ENCODE peak calls at places on chromosomes 16 and 17, in four cellular contexts. One of them, this sample, is unnamed.
A peak's percentile ranks its signal among the peaks of the same experiment; 100 is the strongest.

GRCh38 chr17:36939059-36939943 is 2.0 kb downstream of the LHX1 start:
- DNase-seq in K562: no peak
- DNase-seq in GM12878: no peak
- DNase-seq in H1: no peak
- DNase-seq in this sample: no peak

GRCh38 chr17:78089557-78090281 is 38.8 kb downstream of the TMC6 start:
- DNase-seq in H1: no peak
- DNase-seq in K562: no peak
- DNase-seq in GM12878: no peak
- DNase-seq in this sample: no peak

GRCh38 chr16:73213761-73214480 is 166.0 kb upstream of the ZFHX3 start:
- DNase-seq in H1: no peak
- DNase-seq in GM12878: no peak
- DNase-seq in K562: no peak
- DNase-seq in this sample: no peak

GRCh38 chr17:77553459-77554066 is 404.9 kb upstream of the TNRC6C start:
- DNase-seq in GM12878: no peak
- DNase-seq in K562: no peak
- DNase-seq in H1: no peak
- DNase-seq in this sample: no peak

GRCh38 chr17:78645421-78646295 is 68.5 kb upstream of the DNAH17 start:
- DNase-seq in GM12878: peak; percentile 70
- DNase-seq in H1: no peak
- DNase-seq in K562: no peak
- DNase-seq in this sample: no peak

GRCh38 chr16:22297871-22298733 is 893 bp downstream of the POLR3E start:
- DNase-seq in GM12878: peak; percentile 93
- DNase-seq in K562: no peak
- DNase-seq in H1: peak; percentile 57
- DNase-seq in this sample: peak; percentile 93

GRCh38 chr17:76329664-76330063 is 21.6 kb upstream of the QRICH2 start:
- DNase-seq in H1: no peak
- DNase-seq in GM12878: no peak
- DNase-seq in K562: no peak
- DNase-seq in this sample: no peak

GRCh38 chr16:53816211-53816610 is 112.3 kb downstream of the FTO start:
- DNase-seq in K562: no peak
- DNase-seq in GM12878: no peak
- DNase-seq in H1: no peak
- DNase-seq in this sample: no peak

GRCh38 chr17:250487-251300 is 69.2 kb upstream of the DOC2B start:
- DNase-seq in H1: peak; percentile 34
- DNase-seq in GM12878: no peak
- DNase-seq in K562: no peak
- DNase-seq in this sample: no peak

GRCh38 chr16:57377080-57377841 is 5.0 kb downstream of the CX3CL1 start:
- DNase-seq in K562: no peak
- DNase-seq in GM12878: peak; percentile 77
- DNase-seq in H1: no peak
- DNase-seq in this sample: peak; percentile 64

GRCh38 chr16:78553268-78554044 is 454.0 kb downstream of the WWOX start:
- DNase-seq in GM12878: no peak
- DNase-seq in K562: no peak
- DNase-seq in H1: peak; percentile 49
- DNase-seq in this sample: no peak

GRCh38 chr16:2473425-2473926 is 1.5 kb upstream of the TBC1D24 start:
- DNase-seq in H1: peak; percentile 60
- DNase-seq in K562: peak; percentile 81
- DNase-seq in GM12878: no peak
- DNase-seq in this sample: no peak

GRCh38 chr17:1872976-1873375 is 43.2 kb downstream of the RPA1 start:
- DNase-seq in GM12878: no peak
- DNase-seq in H1: no peak
- DNase-seq in K562: no peak
- DNase-seq in this sample: no peak

GRCh38 chr17:1873418-1873817 is 43.6 kb downstream of the RPA1 start:
- DNase-seq in K562: no peak
- DNase-seq in GM12878: no peak
- DNase-seq in H1: no peak
- DNase-seq in this sample: no peak

GRCh38 chr17:1870592-1870991 is 40.8 kb downstream of the RPA1 start:
- DNase-seq in H1: no peak
- DNase-seq in GM12878: no peak
- DNase-seq in K562: no peak
- DNase-seq in this sample: no peak

GRCh38 chr17:1872254-1872653 is 42.4 kb downstream of the RPA1 start:
- DNase-seq in H1: no peak
- DNase-seq in K562: no peak
- DNase-seq in GM12878: no peak
- DNase-seq in this sample: no peak

DNA sequence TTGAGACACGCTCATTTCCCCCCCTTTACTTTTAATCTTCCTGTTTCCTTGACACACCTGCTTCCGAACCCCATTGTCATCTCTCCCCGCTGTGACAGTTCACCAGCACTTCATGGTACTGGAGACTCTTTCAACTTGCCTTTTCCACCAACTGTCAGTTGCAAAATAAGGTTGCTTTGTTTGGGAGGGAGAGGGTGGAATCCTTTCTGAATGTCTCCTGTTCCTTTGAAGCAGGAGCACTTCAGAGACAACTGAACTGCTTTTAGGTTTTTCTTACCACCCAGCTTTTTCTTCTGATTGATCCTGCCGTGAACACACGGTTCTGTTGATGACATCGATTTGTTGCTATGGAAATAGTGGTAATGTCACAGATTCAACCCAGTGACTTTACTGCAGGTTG is 41.9 kb downstream of the RPA1 start:
- DNase-seq in GM12878: no peak
- DNase-seq in H1: no peak
- DNase-seq in K562: no peak
- DNase-seq in this sample: no peak
- TF ChIP-seq KDM1A in GM12878: no peak
- TF ChIP-seq KDM1A in H1: no peak
- TF ChIP-seq KDM1A in K562: no peak
- TF ChIP-seq KDM1A in this sample: no peak

DNA sequence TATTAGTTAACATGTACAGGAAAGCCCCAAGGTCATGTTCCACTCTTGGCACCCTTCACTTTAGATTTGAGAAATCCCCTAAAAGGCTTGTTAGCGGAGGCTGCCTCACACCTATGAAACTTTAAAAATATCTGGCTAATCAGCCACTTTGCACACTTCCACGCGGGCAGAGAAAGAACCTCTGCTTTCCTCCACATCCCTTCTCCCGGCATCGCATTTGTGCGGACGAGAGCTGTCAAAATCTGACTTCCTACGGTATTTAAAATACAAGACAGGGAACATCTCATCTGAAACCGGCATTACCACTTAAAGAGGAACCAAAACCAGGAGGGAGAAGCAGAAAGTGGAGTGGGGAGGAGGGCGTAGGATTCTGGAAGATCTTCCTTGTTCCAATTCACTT is 422.3 kb downstream of the TMEM114 start:
- DNase-seq in H1: no peak
- DNase-seq in GM12878: no peak
- DNase-seq in K562: no peak
- DNase-seq in this sample: no peak
- H3K9ac ChIP-seq in H1: no peak overlapping the region
- H3K9ac ChIP-seq in GM12878: no peak overlapping the region
- H3K9ac ChIP-seq in K562: no peak overlapping the region
- H3K9ac ChIP-seq in this sample: no peak overlapping the region

GRCh38 chr16:87505834-87506233 is 13.0 kb upstream of the ZCCHC14 start:
- DNase-seq in H1: no peak
- DNase-seq in K562: no peak
- DNase-seq in GM12878: no peak
- DNase-seq in this sample: no peak
- TF ChIP-seq KDM1A in H1: peak; percentile 57
- TF ChIP-seq KDM1A in K562: no peak
- TF ChIP-seq KDM1A in GM12878: no peak
- TF ChIP-seq KDM1A in this sample: no peak

GRCh38 chr17:80191192-80191591 is 21.4 kb downstream of the CARD14 start:
- DNase-seq in K562: no peak
- DNase-seq in H1: peak; percentile 58
- DNase-seq in GM12878: no peak
- DNase-seq in this sample: no peak

GRCh38 chr17:80192268-80192667 is 22.4 kb downstream of the CARD14 start:
- DNase-seq in K562: no peak
- DNase-seq in GM12878: no peak
- DNase-seq in H1: no peak
- DNase-seq in this sample: peak; percentile 53

GRCh38 chr17:80191720-80192265 is 22.0 kb downstream of the CARD14 start:
- DNase-seq in GM12878: no peak
- DNase-seq in H1: no peak
- DNase-seq in K562: no peak
- DNase-seq in this sample: no peak

GRCh38 chr17:80189611-80190010 is 19.8 kb downstream of the CARD14 start:
- DNase-seq in K562: no peak
- DNase-seq in H1: no peak
- DNase-seq in GM12878: no peak
- DNase-seq in this sample: no peak

GRCh38 chr17:80190716-80191115 is 20.9 kb downstream of the CARD14 start:
- DNase-seq in GM12878: no peak
- DNase-seq in H1: no peak
- DNase-seq in K562: no peak
- DNase-seq in this sample: no peak
- H3K9ac ChIP-seq in GM12878: no peak overlapping the region
- H3K9ac ChIP-seq in H1: no peak overlapping the region
- H3K9ac ChIP-seq in K562: no peak overlapping the region
- H3K9ac ChIP-seq in this sample: no peak overlapping the region

GRCh38 chr17:13558588-13558987 is 43.1 kb downstream of the HS3ST3A1 start:
- DNase-seq in H1: no peak
- DNase-seq in K562: no peak
- DNase-seq in GM12878: no peak
- DNase-seq in this sample: no peak

GRCh38 chr17:13563916-13564315 is 37.8 kb downstream of the HS3ST3A1 start:
- DNase-seq in GM12878: no peak
- DNase-seq in H1: no peak
- DNase-seq in K562: no peak
- DNase-seq in this sample: no peak

GRCh38 chr17:13560935-13561334 is 40.8 kb downstream of the HS3ST3A1 start:
- DNase-seq in K562: no peak
- DNase-seq in H1: no peak
- DNase-seq in GM12878: no peak
- DNase-seq in this sample: no peak

GRCh38 chr17:13562271-13562800 is 39.4 kb downstream of the HS3ST3A1 start:
- DNase-seq in K562: no peak
- DNase-seq in H1: no peak
- DNase-seq in GM12878: no peak
- DNase-seq in this sample: no peak

GRCh38 chr17:13561606-13562270 is 40.0 kb downstream of the HS3ST3A1 start:
- DNase-seq in K562: no peak
- DNase-seq in H1: no peak
- DNase-seq in GM12878: no peak
- DNase-seq in this sample: no peak
- TF ChIP-seq KDM1A in K562: no peak
- TF ChIP-seq KDM1A in H1: no peak
- TF ChIP-seq KDM1A in GM12878: no peak
- TF ChIP-seq KDM1A in this sample: no peak